ENCODE peak calls at places on chromosomes 2 and 18, in four cellular contexts. Y, M, S and F are unnamed samples.

GRCh38 chr2:205858781-205859478 is 176.6 kb downstream of the NRP2 start:
- DNase-seq in Y (peak; percentile 35), M (no peak), S (peak; percentile 70), F (no peak)

GRCh38 chr18:51762373-51762772 is 564.9 kb upstream of the MEX3C start:
- DNase-seq in Y (no peak), S (no peak), M (no peak), F (no peak)

GRCh38 chr2:29164101-29164846 is 49.1 kb downstream of the CLIP4 start:
- DNase-seq in Y (no peak), M (no peak), S (no peak), F (no peak)

GRCh38 chr2:64426191-64426952 is 27.6 kb upstream of the LGALSL start:
- DNase-seq in M (no peak), Y (no peak), S (peak; percentile 56), F (no peak)

GRCh38 chr2:42116195-42117181 is 52.7 kb upstream of the EML4 start:
- DNase-seq in M (no peak), S (peak; percentile 78), Y (no peak), F (no peak)

GRCh38 chr2:98463081-98463481 is 18.4 kb downstream of the INPP4A start:
- DNase-seq in S (no peak), Y (no peak), M (peak; percentile 29), F (no peak)

GRCh38 chr18:23626451-23627279 is 36.0 kb downstream of the ANKRD29 start:
- DNase-seq in M (no peak), S (peak; percentile 27), Y (no peak), F (no peak)

GRCh38 chr2:226835420-226835795 is 446 bp upstream of the RHBDD1 start:
- DNase-seq in S (no peak), Y (peak; percentile 23), M (no peak), F (no peak)

GRCh38 chr2:120878970-120879369 is 143.3 kb downstream of the GLI2 start:
- DNase-seq in M (no peak), S (peak; percentile 57), Y (no peak), F (no peak)

GRCh38 chr2:1811258-1811970 is 67.1 kb upstream of the PXDN start:
- DNase-seq in S (no peak), M (no peak), Y (no peak), F (no peak)

GRCh38 chr2:148201075-148202004 is 180.4 kb downstream of the MBD5 start:
- DNase-seq in M (peak; percentile 25), Y (peak; percentile 16), S (peak; percentile 47), F (peak; percentile 58)

GRCh38 chr2:144921131-144921530 is 401.2 kb upstream of the ZEB2 start:
- DNase-seq in M (no peak), S (no peak), Y (no peak), F (no peak)

GRCh38 chr2:27762951-27763906 is 8.3 kb upstream of the MRPL33 start:
- DNase-seq in M (no peak), Y (no peak), S (no peak), F (no peak)

GRCh38 chr2:169069341-169069740 is at the start of gene DHRS9:
- DNase-seq in Y (no peak), M (no peak), S (peak; percentile 80), F (no peak)

GRCh38 chr2:40284797-40285196 is 167.1 kb downstream of the SLC8A1 start:
- DNase-seq in S (peak; percentile 32), Y (no peak), M (no peak), F (no peak)

GRCh38 chr2:42878581-42878980 is 86.2 kb upstream of the HAAO start:
- DNase-seq in S (no peak), Y (no peak), M (no peak), F (no peak)

GRCh38 chr2:83196225-83196624 is 1262.9 kb downstream of the SUCLG1 start:
- DNase-seq in M (no peak), Y (no peak), S (peak; percentile 80), F (no peak)

GRCh38 chr18:3245185-3245564 is 2.4 kb upstream of the MYL12A start:
- DNase-seq in M (no peak), Y (no peak), S (no peak), F (no peak)

GRCh38 chr2:109176489-109176888 is 47.5 kb downstream of the SH3RF3 start:
- DNase-seq in Y (no peak), M (no peak), S (no peak), F (no peak)

GRCh38 chr2:121902171-121902591 is 146.7 kb downstream of the TSN start:
- DNase-seq in Y (peak; percentile 30), M (no peak), S (peak; percentile 78), F (no peak)

GRCh38 chr2:63364866-63365265 is 223.4 kb downstream of the WDPCP start:
- DNase-seq in S (no peak), Y (no peak), M (no peak), F (no peak)

GRCh38 chr18:46374850-46375249 is 270.7 kb downstream of the HAUS1 start:
- DNase-seq in M (no peak), Y (no peak), S (no peak), F (no peak)

GRCh38 chr2:219002395-219003266 is 9.4 kb upstream of the CRYBA2 start:
- DNase-seq in M (no peak), S (peak; percentile 43), Y (no peak), F (peak; percentile 17)

GRCh38 chr18:62974388-62974787 is 259.0 kb downstream of the PHLPP1 start:
- DNase-seq in S (no peak), Y (no peak), M (no peak), F (no peak)
- H3K4me3 ChIP-seq in S (no peak overlapping the region), Y (no peak overlapping the region), M (no peak overlapping the region), F (no peak overlapping the region)

DNA sequence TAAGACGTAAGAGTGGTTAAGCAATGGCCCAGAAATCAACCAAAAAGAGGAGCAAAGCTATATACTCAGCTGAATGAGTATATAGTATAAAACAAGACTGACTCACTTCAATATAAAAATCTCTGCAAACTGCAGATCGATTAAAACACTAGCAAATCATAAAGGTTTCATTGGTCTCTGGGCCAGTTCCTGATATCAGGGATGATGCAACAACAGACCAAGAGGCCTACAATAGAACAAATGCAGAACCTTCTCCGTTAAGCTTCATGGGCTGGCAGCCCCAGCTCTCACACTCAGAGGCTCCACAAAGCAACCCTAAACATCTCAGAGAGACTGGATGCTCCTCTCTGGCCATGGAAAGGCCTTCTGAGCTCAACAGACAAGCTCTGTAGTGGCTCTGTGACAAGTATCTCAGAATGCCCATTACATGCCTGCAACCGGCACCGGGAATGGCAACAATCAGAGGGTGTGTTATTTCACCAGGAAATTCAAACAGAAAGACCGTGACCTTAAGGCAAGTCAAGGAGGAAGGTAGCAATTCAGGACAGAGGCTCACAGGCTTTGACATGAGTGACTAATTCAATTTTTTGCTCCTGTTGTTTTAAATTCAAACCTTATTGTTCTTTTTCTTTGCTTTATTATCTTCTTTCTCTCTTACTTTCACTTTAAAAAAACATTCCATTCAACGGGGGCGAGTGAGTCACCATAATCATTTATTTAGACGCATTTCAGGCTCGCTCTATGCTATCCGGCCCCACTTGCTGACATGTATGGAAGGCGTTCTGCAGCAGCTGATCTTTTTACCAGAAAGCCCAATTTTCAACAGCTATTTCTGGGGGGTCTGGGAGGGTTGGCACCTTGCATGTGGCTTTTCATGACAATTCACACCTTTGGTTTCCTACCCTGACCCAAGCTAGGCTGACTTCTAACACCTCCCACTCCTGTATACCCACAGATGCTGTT is 15.1 kb downstream of the CYRIA start:
- DNase-seq in M (no peak), Y (no peak), S (peak; percentile 75), F (no peak)
- H3K4me1 ChIP-seq in M (no peaks in the 10 kb centered on the region), Y (peaks cover 76% of the 10 kb centered on the region), S (peaks cover 10% of the 10 kb centered on the region), F (no peaks in the 10 kb centered on the region)

GRCh38 chr2:15617778-15618448 is 26.2 kb downstream of the DDX1 start:
- DNase-seq in S (no peak), Y (no peak), M (no peak), F (no peak)
- H3K36me3 ChIP-seq in S (peaks cover 62% of the 10 kb centered on the region), Y (peaks cover 97% of the 10 kb centered on the region), M (peaks cover 91% of the 10 kb centered on the region), F (peaks cover 80% of the 10 kb centered on the region)

GRCh38 chr2:45415534-45416123 is 195.4 kb downstream of the SRBD1 start:
- DNase-seq in M (no peak), Y (no peak), S (no peak), F (no peak)

GRCh38 chr2:45412754-45413379 is 198.2 kb downstream of the SRBD1 start:
- DNase-seq in Y (no peak), M (no peak), S (no peak), F (no peak)

GRCh38 chr2:45418532-45418931 is 192.5 kb downstream of the SRBD1 start:
- DNase-seq in M (no peak), S (no peak), Y (no peak), F (no peak)
- H3K4me3 ChIP-seq in M (no peak overlapping the region), S (no peak overlapping the region), Y (no peak overlapping the region), F (no peak overlapping the region)

GRCh38 chr2:55138546-55139288 is 88.5 kb upstream of the RTN4 start:
- DNase-seq in Y (no peak), M (no peak), S (no peak), F (no peak)

GRCh38 chr2:55139305-55139704 is 89.1 kb upstream of the RTN4 start:
- DNase-seq in M (no peak), Y (no peak), S (no peak), F (no peak)

GRCh38 chr2:55137024-55137958 is 87.0 kb upstream of the RTN4 start:
- DNase-seq in Y (no peak), S (no peak), M (no peak), F (no peak)

GRCh38 chr2:55136138-55136541 is 85.9 kb upstream of the RTN4 start:
- DNase-seq in S (no peak), M (no peak), Y (no peak), F (no peak)

GRCh38 chr2:55138045-55138444 is 87.8 kb upstream of the RTN4 start:
- DNase-seq in M (no peak), S (no peak), Y (no peak), F (no peak)
- H3K4me1 ChIP-seq in M (peaks cover 27% of the 10 kb centered on the region), S (peaks cover 24% of the 10 kb centered on the region), Y (peaks cover 22% of the 10 kb centered on the region), F (peaks cover 30% of the 10 kb centered on the region)

GRCh38 chr2:151437630-151438029 is 27.9 kb downstream of the RIF1 start:
- DNase-seq in Y (no peak), M (no peak), S (peak; percentile 52), F (no peak)
- H3K36me3 ChIP-seq in Y (peaks cover 94% of the 10 kb centered on the region), M (peaks cover 92% of the 10 kb centered on the region), S (peaks cover 74% of the 10 kb centered on the region), F (peaks cover 76% of the 10 kb centered on the region)

DNA sequence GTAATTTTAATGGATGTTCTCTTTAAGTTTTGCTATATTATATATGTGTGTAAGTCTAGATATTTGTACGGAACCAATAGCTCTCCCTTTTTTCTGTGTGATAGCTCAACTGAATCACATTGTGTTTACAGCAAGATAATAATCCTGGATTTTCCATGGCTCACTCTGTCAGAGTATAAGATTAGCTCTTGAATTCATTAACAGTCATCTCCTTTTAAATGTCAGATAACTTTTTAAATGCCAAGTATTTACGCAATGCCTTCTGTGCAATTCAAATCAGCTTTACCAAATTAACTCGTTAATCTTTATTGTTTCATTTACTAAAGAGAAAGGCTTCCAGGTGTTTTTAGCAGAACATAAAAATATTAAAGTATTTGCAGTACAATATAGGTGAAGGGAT is 76.9 kb downstream of the KIAA2012 start:
- DNase-seq in Y (no peak), S (peak; percentile 58), M (no peak), F (no peak)
- H3K4me3 ChIP-seq in Y (no peak overlapping the region), S (no peak overlapping the region), M (no peak overlapping the region), F (no peak overlapping the region)

GRCh38 chr2:207764096-207764630 is 5.5 kb downstream of the FZD5 start:
- DNase-seq in Y (no peak), M (no peak), S (no peak), F (no peak)

GRCh38 chr2:207767461-207768167 is 2.1 kb downstream of the FZD5 start:
- DNase-seq in S (peak; percentile 41), Y (peak; percentile 33), M (no peak), F (no peak)

GRCh38 chr2:207766697-207767460 is 2.8 kb downstream of the FZD5 start:
- DNase-seq in M (no peak), S (no peak), Y (no peak), F (no peak)

GRCh38 chr2:207765541-207765940 is 4.2 kb downstream of the FZD5 start:
- DNase-seq in S (no peak), M (no peak), Y (no peak), F (no peak)

GRCh38 chr2:207765960-207766582 is 3.6 kb downstream of the FZD5 start:
- DNase-seq in Y (no peak), M (no peak), S (no peak), F (no peak)
- H3K4me1 ChIP-seq in Y (peaks cover 73% of the 10 kb centered on the region), M (peaks cover 22% of the 10 kb centered on the region), S (peaks cover 30% of the 10 kb centered on the region), F (peaks cover 43% of the 10 kb centered on the region)